ENCODE peak calls at places on chromosomes 7 and 10, in nine cellular contexts. One of them, this sample, is unnamed.
A peak's percentile ranks its signal among the peaks of the same experiment; 100 is the strongest.

GRCh38 chr7:1100386-1100785 is 12.5 kb downstream of the GPER1 start:
- DNase-seq in trophoblast cell: no peak
- DNase-seq in A549: no peak
- DNase-seq in SK-N-SH: no peak
- DNase-seq in fibroblast of lung: peak; percentile 24
- DNase-seq in PC-9: no peak
- DNase-seq in IMR-90: no peak
- DNase-seq in OCI-LY7: no peak
- DNase-seq in GM23248: no peak
- DNase-seq in this sample: no peak

GRCh38 chr7:7565018-7565680 is 1.5 kb upstream of the MIOS start:
- DNase-seq in trophoblast cell: no peak
- DNase-seq in A549: no peak
- DNase-seq in SK-N-SH: no peak
- DNase-seq in fibroblast of lung: no peak
- DNase-seq in PC-9: no peak
- DNase-seq in IMR-90: no peak
- DNase-seq in OCI-LY7: no peak
- DNase-seq in GM23248: peak; percentile 4
- DNase-seq in this sample: no peak

GRCh38 chr10:6741561-6741960 is 161.5 kb upstream of the PRKCQ start:
- DNase-seq in trophoblast cell: peak; percentile 22
- DNase-seq in A549: no peak
- DNase-seq in SK-N-SH: no peak
- DNase-seq in fibroblast of lung: no peak
- DNase-seq in PC-9: no peak
- DNase-seq in IMR-90: peak; percentile 86
- DNase-seq in OCI-LY7: no peak
- DNase-seq in GM23248: peak; percentile 31
- DNase-seq in this sample: no peak

GRCh38 chr7:117090820-117091219 is 137.5 kb downstream of the ST7 start:
- DNase-seq in trophoblast cell: no peak
- DNase-seq in A549: no peak
- DNase-seq in SK-N-SH: no peak
- DNase-seq in fibroblast of lung: peak; percentile 34
- DNase-seq in PC-9: no peak
- DNase-seq in IMR-90: no peak
- DNase-seq in OCI-LY7: no peak
- DNase-seq in GM23248: no peak
- DNase-seq in this sample: no peak

GRCh38 chr7:6564091-6564770 is 13.0 kb upstream of the GRID2IP start:
- DNase-seq in trophoblast cell: no peak
- DNase-seq in A549: no peak
- DNase-seq in SK-N-SH: no peak
- DNase-seq in fibroblast of lung: peak; percentile 4
- DNase-seq in PC-9: no peak
- DNase-seq in IMR-90: no peak
- DNase-seq in OCI-LY7: no peak
- DNase-seq in GM23248: peak; percentile 67
- DNase-seq in this sample: no peak

GRCh38 chr7:130910949-130911944 is 177.2 kb upstream of the KLF14 start:
- DNase-seq in trophoblast cell: no peak
- DNase-seq in A549: peak; percentile 72
- DNase-seq in SK-N-SH: no peak
- DNase-seq in fibroblast of lung: peak; percentile 80
- DNase-seq in PC-9: peak; percentile 63
- DNase-seq in IMR-90: peak; percentile 63
- DNase-seq in OCI-LY7: no peak
- DNase-seq in GM23248: peak; percentile 84
- DNase-seq in this sample: no peak

GRCh38 chr10:120505866-120506265 is 48.8 kb downstream of the PLPP4 start:
- DNase-seq in trophoblast cell: peak; percentile 50
- DNase-seq in A549: no peak
- DNase-seq in SK-N-SH: no peak
- DNase-seq in fibroblast of lung: peak; percentile 95
- DNase-seq in PC-9: no peak
- DNase-seq in IMR-90: no peak
- DNase-seq in OCI-LY7: no peak
- DNase-seq in GM23248: peak; percentile 93
- DNase-seq in this sample: no peak

GRCh38 chr10:80204801-80205477 is 398 bp downstream of the ANXA11 start:
- DNase-seq in trophoblast cell: peak; percentile 37
- DNase-seq in A549: no peak
- DNase-seq in SK-N-SH: peak; percentile 81
- DNase-seq in fibroblast of lung: peak; percentile 37
- DNase-seq in PC-9: no peak
- DNase-seq in IMR-90: peak; percentile 30
- DNase-seq in OCI-LY7: peak; percentile 53
- DNase-seq in GM23248: peak; percentile 66
- DNase-seq in this sample: peak; percentile 74

GRCh38 chr10:47366056-47366631 is 17.9 kb downstream of the ZNF488 start:
- DNase-seq in trophoblast cell: no peak
- DNase-seq in A549: no peak
- DNase-seq in SK-N-SH: no peak
- DNase-seq in fibroblast of lung: no peak
- DNase-seq in PC-9: no peak
- DNase-seq in IMR-90: no peak
- DNase-seq in OCI-LY7: no peak
- DNase-seq in GM23248: no peak
- DNase-seq in this sample: no peak

GRCh38 chr10:123348721-123349120 is 194.5 kb downstream of the BUB3 start:
- DNase-seq in trophoblast cell: no peak
- DNase-seq in A549: no peak
- DNase-seq in SK-N-SH: no peak
- DNase-seq in fibroblast of lung: no peak
- DNase-seq in PC-9: no peak
- DNase-seq in IMR-90: no peak
- DNase-seq in OCI-LY7: no peak
- DNase-seq in GM23248: no peak
- DNase-seq in this sample: no peak

GRCh38 chr7:4879401-4880081 is 4.0 kb downstream of the RADIL start:
- DNase-seq in trophoblast cell: peak; percentile 53
- DNase-seq in A549: no peak
- DNase-seq in SK-N-SH: no peak
- DNase-seq in fibroblast of lung: no peak
- DNase-seq in PC-9: no peak
- DNase-seq in IMR-90: no peak
- DNase-seq in OCI-LY7: no peak
- DNase-seq in GM23248: no peak
- DNase-seq in this sample: no peak

GRCh38 chr7:4880218-4880617 is 3.3 kb downstream of the RADIL start:
- DNase-seq in trophoblast cell: no peak
- DNase-seq in A549: no peak
- DNase-seq in SK-N-SH: peak; percentile 43
- DNase-seq in fibroblast of lung: peak; percentile 20
- DNase-seq in PC-9: no peak
- DNase-seq in IMR-90: no peak
- DNase-seq in OCI-LY7: no peak
- DNase-seq in GM23248: no peak
- DNase-seq in this sample: no peak

GRCh38 chr7:4882742-4883351 is 669 bp downstream of the RADIL start:
- DNase-seq in trophoblast cell: no peak
- DNase-seq in A549: no peak
- DNase-seq in SK-N-SH: peak; percentile 81
- DNase-seq in fibroblast of lung: no peak
- DNase-seq in PC-9: no peak
- DNase-seq in IMR-90: no peak
- DNase-seq in OCI-LY7: no peak
- DNase-seq in GM23248: peak; percentile 49
- DNase-seq in this sample: no peak

GRCh38 chr7:4883352-4884144 is at the start of gene RADIL:
- DNase-seq in trophoblast cell: peak; percentile 85
- DNase-seq in A549: peak; percentile 95
- DNase-seq in SK-N-SH: peak; percentile 100
- DNase-seq in fibroblast of lung: peak; percentile 67
- DNase-seq in PC-9: no peak
- DNase-seq in IMR-90: peak; percentile 74
- DNase-seq in OCI-LY7: peak; percentile 60
- DNase-seq in GM23248: peak; percentile 92
- DNase-seq in this sample: no peak

DNA sequence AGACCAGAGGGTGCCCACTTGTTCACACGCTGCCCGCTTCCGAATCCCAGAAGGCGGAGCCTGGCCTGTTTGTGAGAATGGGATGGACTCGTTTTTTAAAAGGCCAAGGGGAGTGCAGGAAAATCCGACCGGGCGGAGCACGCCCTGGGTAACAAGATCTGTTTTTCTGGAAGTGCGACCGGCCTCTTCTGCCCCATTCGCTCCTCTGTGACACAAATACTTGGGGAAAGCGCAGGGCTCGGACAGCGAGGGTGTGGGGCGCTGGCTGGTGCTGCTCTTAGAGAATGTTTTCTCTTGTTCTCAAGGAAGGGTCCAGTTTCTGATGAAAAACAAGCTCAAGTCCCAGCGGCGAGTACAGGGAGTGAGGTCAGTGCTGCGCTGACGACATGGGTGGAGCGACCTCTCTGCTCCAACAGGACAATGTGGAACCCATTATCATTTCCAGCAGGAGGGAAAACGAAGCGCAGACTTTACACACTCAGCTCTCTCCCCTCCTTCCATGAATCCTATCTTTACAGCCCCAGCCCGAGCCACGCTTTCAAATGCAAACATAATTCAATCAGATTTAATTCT is 1.3 kb downstream of the RADIL start:
- DNase-seq in trophoblast cell: peak; percentile 60
- DNase-seq in A549: no peak
- DNase-seq in SK-N-SH: peak; percentile 88
- DNase-seq in fibroblast of lung: peak; percentile 61
- DNase-seq in PC-9: no peak
- DNase-seq in IMR-90: peak; percentile 59
- DNase-seq in OCI-LY7: no peak
- DNase-seq in GM23248: peak; percentile 91
- DNase-seq in this sample: no peak
- H3K4me3 ChIP-seq in trophoblast cell: peak overlapping the region; percentile 6
- H3K4me3 ChIP-seq in A549: no peak overlapping the region
- H3K4me3 ChIP-seq in SK-N-SH: peak overlapping the region; percentile 70
- H3K4me3 ChIP-seq in fibroblast of lung: peak overlapping the region; percentile 59
- H3K4me3 ChIP-seq in PC-9: no peak overlapping the region
- H3K4me3 ChIP-seq in IMR-90: peak overlapping the region; percentile 6
- H3K4me3 ChIP-seq in OCI-LY7: no peak overlapping the region
- H3K4me3 ChIP-seq in GM23248: peak overlapping the region; percentile 74
- H3K4me3 ChIP-seq in this sample: no peak overlapping the region

GRCh38 chr10:3901370-3901769 is 116.4 kb upstream of the KLF6 start:
- DNase-seq in trophoblast cell: no peak
- DNase-seq in A549: no peak
- DNase-seq in SK-N-SH: no peak
- DNase-seq in fibroblast of lung: no peak
- DNase-seq in PC-9: no peak
- DNase-seq in IMR-90: no peak
- DNase-seq in OCI-LY7: no peak
- DNase-seq in GM23248: no peak
- DNase-seq in this sample: no peak

GRCh38 chr10:3902054-3902808 is 117.2 kb upstream of the KLF6 start:
- DNase-seq in trophoblast cell: peak; percentile 26
- DNase-seq in A549: no peak
- DNase-seq in SK-N-SH: no peak
- DNase-seq in fibroblast of lung: peak; percentile 65
- DNase-seq in PC-9: no peak
- DNase-seq in IMR-90: no peak
- DNase-seq in OCI-LY7: peak; percentile 11
- DNase-seq in GM23248: peak; percentile 69
- DNase-seq in this sample: no peak

GRCh38 chr10:3897156-3897555 is 112.1 kb upstream of the KLF6 start:
- DNase-seq in trophoblast cell: peak; percentile 85
- DNase-seq in A549: peak; percentile 49
- DNase-seq in SK-N-SH: no peak
- DNase-seq in fibroblast of lung: peak; percentile 72
- DNase-seq in PC-9: no peak
- DNase-seq in IMR-90: peak; percentile 84
- DNase-seq in OCI-LY7: no peak
- DNase-seq in GM23248: peak; percentile 85
- DNase-seq in this sample: no peak

GRCh38 chr10:3895045-3895609 is 110.1 kb upstream of the KLF6 start:
- DNase-seq in trophoblast cell: no peak
- DNase-seq in A549: peak; percentile 74
- DNase-seq in SK-N-SH: no peak
- DNase-seq in fibroblast of lung: peak; percentile 72
- DNase-seq in PC-9: peak; percentile 47
- DNase-seq in IMR-90: peak; percentile 63
- DNase-seq in OCI-LY7: no peak
- DNase-seq in GM23248: peak; percentile 71
- DNase-seq in this sample: no peak

DNA sequence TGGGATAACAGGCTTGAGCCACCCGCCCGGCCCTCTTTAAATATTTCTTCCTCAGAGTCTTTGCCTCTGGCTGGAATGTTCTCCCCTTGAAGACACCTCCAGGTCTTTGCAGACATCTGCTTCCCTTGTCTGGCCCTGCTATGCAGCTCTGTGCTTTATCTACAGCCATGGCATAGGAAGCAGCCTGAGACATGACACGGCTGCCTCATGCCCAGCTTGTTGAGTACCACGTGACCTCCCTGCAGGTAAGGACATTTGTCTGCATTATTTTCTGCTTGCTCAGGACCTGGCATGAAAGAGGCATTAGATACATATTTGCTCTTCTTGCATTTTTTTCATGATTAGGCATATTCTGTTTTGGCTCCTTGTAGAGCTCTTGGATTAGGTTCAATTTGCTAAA is 113.8 kb upstream of the KLF6 start:
- DNase-seq in trophoblast cell: peak; percentile 93
- DNase-seq in A549: peak; percentile 79
- DNase-seq in SK-N-SH: no peak
- DNase-seq in fibroblast of lung: peak; percentile 15
- DNase-seq in PC-9: peak; percentile 73
- DNase-seq in IMR-90: no peak
- DNase-seq in OCI-LY7: no peak
- DNase-seq in GM23248: no peak
- DNase-seq in this sample: no peak
- H3K4me2 ChIP-seq in trophoblast cell: no peak overlapping the region
- H3K4me2 ChIP-seq in A549: peak overlapping the region; percentile 42
- H3K4me2 ChIP-seq in SK-N-SH: no peak overlapping the region
- H3K4me2 ChIP-seq in fibroblast of lung: no peak overlapping the region
- H3K4me2 ChIP-seq in PC-9: no peak overlapping the region
- H3K4me2 ChIP-seq in IMR-90: no peak overlapping the region
- H3K4me2 ChIP-seq in OCI-LY7: no peak overlapping the region
- H3K4me2 ChIP-seq in GM23248: no peak overlapping the region
- H3K4me2 ChIP-seq in this sample: no peak overlapping the region

GRCh38 chr10:1488970-1489548 is 248.3 kb downstream of the ADARB2 start:
- DNase-seq in trophoblast cell: no peak
- DNase-seq in A549: no peak
- DNase-seq in SK-N-SH: no peak
- DNase-seq in fibroblast of lung: no peak
- DNase-seq in PC-9: no peak
- DNase-seq in IMR-90: no peak
- DNase-seq in OCI-LY7: peak; percentile 93
- DNase-seq in GM23248: no peak
- DNase-seq in this sample: peak; percentile 88
- H3K4me3 ChIP-seq in trophoblast cell: no peak overlapping the region
- H3K4me3 ChIP-seq in A549: no peak overlapping the region
- H3K4me3 ChIP-seq in SK-N-SH: no peak overlapping the region
- H3K4me3 ChIP-seq in fibroblast of lung: no peak overlapping the region
- H3K4me3 ChIP-seq in PC-9: no peak overlapping the region
- H3K4me3 ChIP-seq in IMR-90: no peak overlapping the region
- H3K4me3 ChIP-seq in OCI-LY7: peak overlapping the region; percentile 46
- H3K4me3 ChIP-seq in GM23248: no peak overlapping the region
- H3K4me3 ChIP-seq in this sample: peak overlapping the region; percentile 39

DNA sequence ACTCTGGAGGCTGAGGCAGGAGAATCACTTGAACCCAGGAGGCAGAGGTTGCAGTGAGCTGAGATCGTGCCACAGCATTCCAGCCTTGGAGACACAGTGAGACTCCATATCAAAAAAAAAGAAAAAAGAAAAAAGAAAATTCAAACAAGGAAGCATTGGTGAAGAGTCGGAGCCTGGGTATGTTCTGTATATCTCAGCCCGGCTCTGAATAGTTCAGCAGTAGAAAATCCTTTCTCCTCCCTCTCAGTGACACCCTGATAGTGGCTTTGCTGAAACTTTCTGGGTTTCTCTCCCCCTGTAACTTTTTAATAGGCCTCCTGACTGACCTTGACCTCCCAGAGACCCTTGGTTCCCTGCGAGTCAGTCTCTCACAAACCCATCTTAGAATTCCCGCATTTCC is 541.5 kb upstream of the NRP1 start:
- DNase-seq in trophoblast cell: no peak
- DNase-seq in A549: no peak
- DNase-seq in SK-N-SH: no peak
- DNase-seq in fibroblast of lung: no peak
- DNase-seq in PC-9: no peak
- DNase-seq in IMR-90: no peak
- DNase-seq in OCI-LY7: no peak
- DNase-seq in GM23248: no peak
- DNase-seq in this sample: no peak
- H3K4me2 ChIP-seq in trophoblast cell: no peak overlapping the region
- H3K4me2 ChIP-seq in A549: peak overlapping the region; percentile 66
- H3K4me2 ChIP-seq in SK-N-SH: no peak overlapping the region
- H3K4me2 ChIP-seq in fibroblast of lung: no peak overlapping the region
- H3K4me2 ChIP-seq in PC-9: no peak overlapping the region
- H3K4me2 ChIP-seq in IMR-90: no peak overlapping the region
- H3K4me2 ChIP-seq in OCI-LY7: no peak overlapping the region
- H3K4me2 ChIP-seq in GM23248: no peak overlapping the region
- H3K4me2 ChIP-seq in this sample: no peak overlapping the region

This sample was measured in Karpas-422.